ENCODE peak calls at places on chromosomes 2 and 18, in eight cellular contexts. E is LNCaP clone FGC, W is cardiac muscle cell, I is AG04450, S is GM12865, V is upper lobe of right lung, R is GM13977, O is brain microvascular endothelial cell. D is an unnamed sample.

GRCh38 chr18:24368749-24369148 is 28.9 kb downstream of the OSBPL1A start:
- DNase-seq in E (no peak), W (no peak), I (no peak), S (peak), V (no peak), R (no peak), O (no peak), D (no peak)

GRCh38 chr2:131394147-131394931 is 30.4 kb upstream of the RAB6D start:
- DNase-seq in E (no peak), W (peak), I (no peak), S (no peak), V (no peak), R (no peak), O (no peak), D (no peak)

GRCh38 chr2:20177556-20178403 is 47.1 kb downstream of the SDC1 start:
- DNase-seq in E (no peak), W (no peak), I (no peak), S (no peak), V (no peak), R (no peak), O (no peak), D (peak)

GRCh38 chr2:236610991-236611821 is 41.6 kb downstream of the ACKR3 start:
- DNase-seq in E (no peak), W (no peak), I (no peak), S (no peak), V (no peak), R (no peak), O (no peak), D (no peak)

GRCh38 chr2:15919716-15920444 is 20.5 kb upstream of the MYCN start:
- DNase-seq in E (no peak), W (no peak), I (no peak), S (no peak), V (no peak), R (peak), O (no peak), D (no peak)

GRCh38 chr2:24228470-24228869 is 53.6 kb downstream of the FAM228A start:
- DNase-seq in E (no peak), W (peak), I (no peak), S (no peak), V (no peak), R (no peak), O (no peak), D (no peak)

GRCh38 chr2:200306969-200307811 is 697 bp downstream of the SPATS2L start:
- DNase-seq in E (no peak), W (peak), I (no peak), S (peak), V (peak), R (no peak), O (no peak), D (no peak)

GRCh38 chr2:164757934-164758695 is 83.5 kb downstream of the COBLL1 start:
- DNase-seq in E (peak), W (peak), I (no peak), S (no peak), V (no peak), R (no peak), O (peak), D (no peak)

GRCh38 chr2:28338754-28339325 is 53.8 kb upstream of the FOSL2 start:
- DNase-seq in E (no peak), W (no peak), I (no peak), S (no peak), V (no peak), R (no peak), O (no peak), D (peak)

GRCh38 chr18:59621027-59621426 is 76.2 kb downstream of the CCBE1 start:
- DNase-seq in E (no peak), W (no peak), I (no peak), S (no peak), V (no peak), R (no peak), O (no peak), D (no peak)

GRCh38 chr2:73841912-73842738 is 13.4 kb downstream of the STAMBP start:
- DNase-seq in E (no peak), W (no peak), I (no peak), S (no peak), V (no peak), R (no peak), O (no peak), D (no peak)

GRCh38 chr2:197304556-197305011 is 6.0 kb downstream of the ANKRD44 start:
- DNase-seq in E (no peak), W (no peak), I (no peak), S (peak), V (no peak), R (no peak), O (no peak), D (no peak)

GRCh38 chr2:113886479-113887383 is 3.2 kb upstream of the ACTR3 start:
- DNase-seq in E (peak), W (peak), I (peak), S (peak), V (peak), R (peak), O (peak), D (no peak)

GRCh38 chr18:38025433-38026038 is 459.9 kb upstream of the CELF4 start:
- DNase-seq in E (no peak), W (no peak), I (no peak), S (no peak), V (no peak), R (no peak), O (peak), D (no peak)

GRCh38 chr2:8152392-8153257 is 529.2 kb upstream of the ID2 start:
- DNase-seq in E (no peak), W (no peak), I (no peak), S (peak), V (no peak), R (peak), O (no peak), D (no peak)

GRCh38 chr2:19901201-19901457 is 654 bp downstream of the TTC32 start:
- DNase-seq in E (no peak), W (no peak), I (no peak), S (no peak), V (no peak), R (peak), O (no peak), D (no peak)

GRCh38 chr2:67050621-67051020 is 346.5 kb upstream of the ETAA1 start:
- DNase-seq in E (no peak), W (peak), I (no peak), S (no peak), V (no peak), R (no peak), O (peak), D (no peak)

GRCh38 chr2:163768881-163769681 is 33.3 kb upstream of the FIGN start:
- DNase-seq in E (no peak), W (no peak), I (no peak), S (no peak), V (no peak), R (no peak), O (no peak), D (no peak)

GRCh38 chr2:238936162-238937052 is 88.5 kb downstream of the TWIST2 start:
- DNase-seq in E (no peak), W (no peak), I (no peak), S (no peak), V (peak), R (no peak), O (no peak), D (no peak)

GRCh38 chr2:10817413-10817812 is 4.8 kb upstream of the PDIA6 start:
- DNase-seq in E (no peak), W (no peak), I (no peak), S (no peak), V (no peak), R (no peak), O (no peak), D (no peak)

GRCh38 chr2:10812362-10813084 is at the start of gene PDIA6:
- DNase-seq in E (peak), W (peak), I (peak), S (peak), V (peak), R (peak), O (peak), D (peak)

GRCh38 chr2:10814142-10814541 is 1.6 kb upstream of the PDIA6 start:
- DNase-seq in E (no peak), W (no peak), I (no peak), S (no peak), V (no peak), R (no peak), O (no peak), D (no peak)

GRCh38 chr2:10813085-10813748 is 632 bp upstream of the PDIA6 start:
- DNase-seq in E (no peak), W (no peak), I (peak), S (no peak), V (no peak), R (no peak), O (no peak), D (no peak)

DNA sequence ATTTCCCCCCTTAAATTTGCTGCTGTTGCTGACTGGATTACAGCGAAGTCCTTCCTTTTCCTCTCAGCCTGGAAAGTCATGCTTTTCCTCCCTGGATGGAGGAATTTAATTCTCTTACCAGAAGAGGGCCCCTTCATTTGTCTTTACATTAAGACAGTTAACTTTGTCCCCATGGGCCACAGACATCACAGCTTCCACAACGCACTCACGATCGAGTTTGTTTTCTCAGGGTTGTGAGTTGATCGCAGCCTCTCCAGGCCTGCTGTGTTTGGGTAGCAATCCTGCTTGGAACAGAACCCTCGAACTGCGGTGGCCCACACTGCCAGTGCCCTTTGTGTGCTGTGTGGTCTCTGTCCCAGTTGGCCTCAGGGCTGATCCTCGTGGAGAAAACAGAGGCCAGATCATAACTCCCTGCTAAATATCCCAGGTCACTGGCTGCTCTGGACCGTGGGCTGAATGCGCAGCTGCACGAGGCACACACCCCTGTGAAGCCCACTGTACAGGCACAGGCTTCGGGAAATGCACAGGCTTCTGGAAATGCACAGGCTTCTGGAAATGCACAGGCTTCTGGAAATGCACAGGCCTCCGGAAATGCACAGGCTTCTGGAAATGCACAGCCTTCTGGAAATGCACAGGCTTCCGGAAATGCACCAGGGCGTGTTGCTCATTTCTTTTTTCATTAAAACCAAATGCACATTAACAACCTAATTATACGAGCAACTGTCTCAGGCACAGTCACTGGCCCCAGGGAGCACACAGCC is 2.2 kb upstream of the PDIA6 start:
- DNase-seq in E (no peak), W (no peak), I (no peak), S (no peak), V (no peak), R (no peak), O (no peak), D (no peak)
- TF ChIP-seq CTCF in E (no peak), W (peak), I (peak), S (no peak), V (no peak), R (no peak), O (peak), D (peak)

GRCh38 chr2:57759822-57760300 is 286.7 kb upstream of the VRK2 start:
- DNase-seq in E (peak), W (peak), I (peak), S (peak), V (peak), R (peak), O (peak), D (peak)
- TF ChIP-seq CTCF in E (peak), W (peak), I (peak), S (peak), V (peak), R (peak), O (peak), D (peak)

GRCh38 chr2:12432985-12433640 is 283.6 kb upstream of the TRIB2 start:
- DNase-seq in E (no peak), W (no peak), I (no peak), S (no peak), V (no peak), R (no peak), O (no peak), D (no peak)

GRCh38 chr2:12434609-12435008 is 282.1 kb upstream of the TRIB2 start:
- DNase-seq in E (no peak), W (no peak), I (no peak), S (no peak), V (no peak), R (no peak), O (no peak), D (no peak)

GRCh38 chr2:12436483-12436882 is 280.3 kb upstream of the TRIB2 start:
- DNase-seq in E (no peak), W (no peak), I (no peak), S (no peak), V (no peak), R (no peak), O (no peak), D (no peak)

GRCh38 chr2:12430036-12430795 is 286.5 kb upstream of the TRIB2 start:
- DNase-seq in E (no peak), W (peak), I (no peak), S (no peak), V (no peak), R (no peak), O (peak), D (no peak)

DNA sequence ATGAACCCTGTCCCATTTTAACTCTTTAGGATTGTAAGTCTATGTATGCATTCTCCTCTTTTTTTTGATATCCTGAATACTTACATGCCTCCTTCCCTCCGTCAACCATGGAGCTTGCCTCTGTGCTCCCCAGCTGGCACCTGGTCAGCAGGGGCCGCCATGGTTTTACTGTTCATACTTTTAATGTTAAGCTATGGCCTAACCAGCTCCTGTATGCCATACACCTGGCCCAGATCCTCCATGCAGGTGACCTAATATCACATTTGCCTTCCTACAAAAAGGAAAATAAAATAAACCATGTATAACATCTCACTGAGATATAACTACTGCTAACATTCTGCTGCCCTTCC is 283.1 kb upstream of the TRIB2 start:
- DNase-seq in E (no peak), W (no peak), I (no peak), S (peak), V (no peak), R (no peak), O (no peak), D (no peak)
- TF ChIP-seq CTCF in E (no peak), W (no peak), I (no peak), S (no peak), V (no peak), R (peak), O (peak), D (peak)

GRCh38 chr2:240138275-240138984 is 2.0 kb downstream of the OTOS start:
- DNase-seq in E (no peak), W (no peak), I (no peak), S (no peak), V (no peak), R (no peak), O (no peak), D (peak)
- TF ChIP-seq CTCF in E (no peak), W (no peak), I (no peak), S (no peak), V (no peak), R (no peak), O (no peak), D (no peak)